ENCODE peak calls at places on chromosomes 13 and 19, in five cellular contexts. E is ascending aorta; X is stomach; K is CD8-positive, alpha-beta T cell; N is hepatocyte. G is an unnamed sample.

GRCh38 chr19:15196683-15197005 is 4.2 kb downstream of the NOTCH3 start:
- DNase-seq in E (no peak), K (no peak), N (no peak), X (no peak), G (no peak)

GRCh38 chr13:31968473-31968872 is 63.1 kb upstream of the FRY start:
- DNase-seq in N (peak), X (peak), K (no peak), E (no peak), G (no peak)

GRCh38 chr19:45059258-45059965 is 16.9 kb downstream of the ZNF296 start:
- DNase-seq in X (peak), K (peak), E (peak), N (peak), G (no peak)

GRCh38 chr19:53612762-53613526 is 18.9 kb upstream of the DPRX start:
- DNase-seq in X (no peak), E (no peak), K (no peak), N (peak), G (no peak)

GRCh38 chr19:7138402-7138801 is 68.9 kb downstream of the ZNF557 start:
- DNase-seq in X (no peak), N (no peak), K (no peak), E (no peak), G (no peak)

GRCh38 chr19:43534811-43535761 is 2.1 kb downstream of the ZNF575 start:
- DNase-seq in K (peak), N (peak), X (peak), E (peak), G (no peak)

GRCh38 chr13:97977982-97978381 is 24.5 kb downstream of the IPO5 start:
- DNase-seq in X (no peak), K (no peak), N (no peak), E (no peak), G (no peak)

GRCh38 chr13:97797553-97797952 is 155.9 kb upstream of the IPO5 start:
- DNase-seq in K (no peak), E (no peak), N (no peak), X (no peak), G (no peak)

GRCh38 chr19:18091217-18091608 is 4.5 kb upstream of the IL12RB1 start:
- DNase-seq in X (peak), N (no peak), E (peak), K (peak), G (no peak)

GRCh38 chr19:32878988-32879387 is 9.4 kb upstream of the SLC7A9 start:
- DNase-seq in K (no peak), X (peak), E (no peak), N (no peak), G (no peak)

GRCh38 chr19:5157186-5157585 is 183.4 kb downstream of the PTPRS start:
- DNase-seq in K (no peak), E (no peak), N (no peak), X (no peak), G (no peak)

GRCh38 chr19:3983936-3984583 is 1.2 kb downstream of the EEF2 start:
- DNase-seq in K (no peak), E (no peak), N (peak), X (no peak), G (no peak)

GRCh38 chr13:30577381-30577780 is 40.3 kb upstream of the USPL1 start:
- DNase-seq in X (no peak), E (no peak), K (no peak), N (peak), G (no peak)

GRCh38 chr19:24140099-24140498 is 53.1 kb downstream of the ZNF254 start:
- DNase-seq in K (no peak), E (no peak), N (peak), X (no peak), G (no peak)

GRCh38 chr13:104011505-104012270 is 945.5 kb upstream of the SLC10A2 start:
- DNase-seq in X (peak), E (no peak), N (no peak), K (no peak), G (no peak)

GRCh38 chr13:20799726-20800416 is 26.1 kb upstream of the EEF1AKMT1 start:
- DNase-seq in K (no peak), E (no peak), N (no peak), X (no peak), G (no peak)

GRCh38 chr13:43815204-43815603 is 28.4 kb upstream of the ENOX1 start:
- DNase-seq in E (no peak), X (no peak), K (no peak), N (peak), G (no peak)

GRCh38 chr19:19232231-19232630 is 20.5 kb downstream of the NCAN start:
- DNase-seq in K (no peak), X (no peak), N (no peak), E (no peak), G (no peak)

GRCh38 chr19:52992109-52993004 is 21.4 kb upstream of the ERVV-1 start:
- DNase-seq in E (peak), N (peak), X (peak), K (no peak), G (no peak)

GRCh38 chr19:10478903-10479384 is 24.2 kb downstream of the KEAP1 start:
- DNase-seq in N (peak), X (peak), E (peak), K (peak), G (peak)

GRCh38 chr13:108830916-108831315 is 201.5 kb downstream of the MYO16 start:
- DNase-seq in E (no peak), X (no peak), K (no peak), N (no peak), G (no peak)

GRCh38 chr19:16199275-16199932 is 1.7 kb downstream of the AP1M1 start:
- DNase-seq in N (no peak), K (no peak), E (no peak), X (peak), G (no peak)

GRCh38 chr19:28468701-28469459 is 744.1 kb downstream of the UQCRFS1 start:
- DNase-seq in N (peak), E (no peak), K (peak), X (no peak), G (no peak)

GRCh38 chr19:1942934-1943555 is 2.1 kb downstream of the CSNK1G2 start:
- DNase-seq in E (no peak), N (no peak), K (no peak), X (no peak), G (no peak)

GRCh38 chr19:48419158-48419920 is 25.9 kb downstream of the GRIN2D start:
- DNase-seq in N (no peak), K (peak), X (peak), E (no peak), G (no peak)

GRCh38 chr19:7877249-7877836 is 3.2 kb upstream of the PRR36 start:
- DNase-seq in K (no peak), N (no peak), E (no peak), X (no peak), G (no peak)

GRCh38 chr19:3375221-3376088 is 9.1 kb downstream of the NFIC start:
- DNase-seq in N (no peak), X (peak), E (peak), K (no peak), G (no peak)

GRCh38 chr19:45046355-45046754 is 7.5 kb downstream of the CLASRP start:
- DNase-seq in N (no peak), X (no peak), E (no peak), K (no peak), G (no peak)

GRCh38 chr13:18949970-18950369 is 231.7 kb downstream of the TUBA3C start:
- DNase-seq in K (no peak), N (no peak), E (no peak), X (no peak), G (no peak)

GRCh38 chr19:29547981-29548380 is 22.2 kb downstream of the VSTM2B start:
- DNase-seq in E (peak), X (peak), N (no peak), K (no peak), G (no peak)

DNA sequence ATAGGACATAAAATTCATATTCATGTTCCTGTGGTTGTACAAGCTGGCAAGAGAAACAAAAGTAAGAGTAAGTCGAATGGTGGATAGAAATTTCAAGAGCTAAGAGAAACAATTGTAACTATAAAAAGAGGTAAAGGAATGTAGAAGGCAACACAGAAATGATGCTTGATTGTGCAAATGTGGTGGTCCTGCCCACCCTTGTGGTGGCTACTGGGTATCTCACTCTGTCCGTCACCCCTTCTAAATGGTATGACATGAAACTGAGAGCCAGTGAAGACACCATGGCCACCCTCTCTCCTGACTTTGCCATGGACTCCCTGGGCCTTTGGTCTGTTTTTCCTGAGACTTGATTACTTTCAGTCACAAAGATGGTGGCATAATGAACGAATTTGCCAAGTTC is 925.9 kb upstream of the SLITRK6 start:
- DNase-seq in K (no peak), E (no peak), N (no peak), X (no peak), G (no peak)
- TF ChIP-seq CTCF in K (no peak), E (no peak), N (no peak), X (no peak), G (no peak)

GRCh38 chr13:67219113-67219512 is 11.0 kb downstream of the PCDH9 start:
- DNase-seq in K (no peak), E (no peak), X (no peak), N (no peak), G (no peak)
- H3K27ac ChIP-seq in K (no peak), E (no peak), X (no peak), N (no peak), G (no peak)

DNA sequence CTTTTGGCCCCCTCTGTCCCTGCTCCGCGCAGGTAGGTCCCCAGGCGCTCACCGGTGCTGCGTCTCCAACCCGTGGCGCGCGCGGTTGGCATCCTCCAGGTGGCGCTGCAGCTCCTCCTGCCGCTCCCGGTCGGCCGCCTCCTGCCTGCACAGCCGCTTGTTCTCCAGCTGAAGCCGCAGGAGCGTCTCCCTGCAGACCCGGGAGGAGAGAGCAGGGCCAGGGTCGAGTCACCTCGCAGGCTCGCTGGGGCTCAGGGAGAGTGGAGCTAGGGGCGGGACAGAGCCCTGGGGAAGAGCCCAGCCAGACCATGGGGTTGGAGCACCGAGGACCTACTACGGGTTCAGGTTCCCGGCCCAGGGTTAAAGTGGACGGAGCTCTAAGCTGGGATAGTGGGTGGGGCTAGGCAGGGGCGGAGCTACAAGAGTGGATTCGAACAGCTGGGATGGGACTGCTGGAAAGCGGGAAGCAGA is 9.3 kb downstream of the HOOK2 start:
- DNase-seq in X (peak), N (peak), E (peak), K (peak), G (no peak)
- TF ChIP-seq CTCF in X (peak), N (peak), E (peak), K (peak), G (peak)

GRCh38 chr19:46471116-46471733 is at the start of gene PNMA8A:
- DNase-seq in K (no peak), E (peak), N (peak), X (peak), G (no peak)
- H3K27ac ChIP-seq in K (no peak), E (peak), N (peak), X (peak), G (peak)

GRCh38 chr19:56837492-56837891 is 3.0 kb downstream of the PEG3 start:
- DNase-seq in K (no peak), E (peak), N (no peak), X (peak), G (no peak)
- TF ChIP-seq CTCF in K (no peak), E (peak), N (no peak), X (no peak), G (peak)